ENCODE peak calls at places on chromosome 21, in eight cellular contexts. F, E, D, U, H, J, I and A are unnamed samples.

GRCh38 chr21:45551816-45552695 is 9.8 kb upstream of the SLC19A1 start:
- DNase-seq in I (no peak), H (peak; percentile 49), J (no peak), F (no peak), E (no peak), D (peak; percentile 63), U (no peak), A (peak; percentile 14)

GRCh38 chr21:31564439-31564838 is 95.1 kb upstream of the SOD1 start:
- DNase-seq in D (no peak), F (peak; percentile 33), I (no peak), E (no peak), H (no peak), U (no peak), J (no peak), A (no peak)

GRCh38 chr21:45306453-45306831 is 18.7 kb upstream of the POFUT2 start:
- DNase-seq in H (peak; percentile 35), I (no peak), E (no peak), D (peak; percentile 58), F (no peak), J (no peak), U (no peak), A (no peak)

GRCh38 chr21:42063578-42064521 is 7.3 kb upstream of the UMODL1 start:
- DNase-seq in F (peak; percentile 84), E (no peak), I (peak; percentile 58), D (no peak), J (no peak), U (peak; percentile 92), H (peak; percentile 66), A (peak; percentile 53)

GRCh38 chr21:18248171-18248570 is 3.5 kb downstream of the CHODL start:
- DNase-seq in J (no peak), I (no peak), E (no peak), H (no peak), F (no peak), U (no peak), D (no peak), A (no peak)

GRCh38 chr21:45336535-45336810 is 48.8 kb upstream of the POFUT2 start:
- DNase-seq in D (no peak), J (no peak), U (no peak), H (no peak), F (no peak), I (no peak), E (no peak), A (no peak)

GRCh38 chr21:31974454-31974985 is 101.7 kb downstream of the HUNK start:
- DNase-seq in E (no peak), H (no peak), U (peak; percentile 22), I (no peak), F (no peak), D (no peak), J (no peak), A (no peak)

GRCh38 chr21:42781981-42782722 is 97.2 kb downstream of the WDR4 start:
- DNase-seq in D (no peak), H (no peak), I (no peak), E (no peak), J (no peak), U (no peak), F (no peak), A (no peak)

GRCh38 chr21:42699196-42699595 is 45.8 kb downstream of the PDE9A start:
- DNase-seq in U (no peak), J (no peak), F (no peak), D (peak; percentile 49), E (no peak), H (no peak), I (no peak), A (no peak)

GRCh38 chr21:31500071-31500470 is 156.0 kb upstream of the TIAM1 start:
- DNase-seq in I (no peak), H (no peak), J (no peak), F (no peak), U (no peak), D (no peak), E (no peak), A (no peak)

GRCh38 chr21:31360717-31361116 is 16.7 kb upstream of the TIAM1 start:
- DNase-seq in E (no peak), J (no peak), H (no peak), D (no peak), I (no peak), F (peak; percentile 52), U (no peak), A (no peak)

GRCh38 chr21:32592929-32593502 is 7.7 kb upstream of the TCP10L start:
- DNase-seq in J (no peak), U (no peak), I (no peak), E (no peak), F (no peak), H (no peak), D (no peak), A (no peak)

GRCh38 chr21:46323227-46323709 is 402 bp downstream of the C21orf58 start:
- DNase-seq in D (no peak), E (no peak), F (no peak), I (no peak), U (peak; percentile 58), H (no peak), J (no peak), A (no peak)

DNA sequence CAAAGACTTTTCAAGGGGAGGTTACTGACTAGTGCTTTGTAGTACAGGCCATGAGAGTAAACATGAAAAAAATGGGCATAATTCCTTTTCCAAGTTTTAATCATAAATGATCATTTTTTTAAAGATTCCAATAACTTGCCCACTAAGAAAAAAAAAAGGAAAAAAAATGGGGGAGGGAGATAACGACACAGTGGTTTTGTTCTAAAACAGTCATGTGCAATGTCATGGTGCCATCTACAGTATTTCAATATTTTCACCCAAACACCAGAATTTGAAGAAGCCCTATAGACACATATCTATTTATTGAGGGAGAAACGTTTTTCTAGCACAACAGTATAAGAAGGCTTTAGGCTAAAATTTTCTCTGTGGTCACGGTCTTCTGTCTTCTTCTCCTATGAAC is 250.2 kb downstream of the LTN1 start:
- DNase-seq in I (no peak), H (no peak), D (no peak), J (no peak), E (no peak), U (no peak), F (peak; percentile 52), A (no peak)
- TF ChIP-seq CTCF in I (no peak), H (no peak), D (peak; percentile 36), J (peak; percentile 23), E (peak; percentile 38), U (peak; percentile 65), F (peak; percentile 25), A (no peak)

GRCh38 chr21:34946385-34947121 is 102.5 kb downstream of the RUNX1 start:
- DNase-seq in F (no peak), J (no peak), I (no peak), H (no peak), E (no peak), U (peak; percentile 42), D (no peak), A (no peak)
- TF ChIP-seq CTCF in F (no peak), J (no peak), I (no peak), H (no peak), E (no peak), U (peak; percentile 27), D (no peak), A (no peak)

DNA sequence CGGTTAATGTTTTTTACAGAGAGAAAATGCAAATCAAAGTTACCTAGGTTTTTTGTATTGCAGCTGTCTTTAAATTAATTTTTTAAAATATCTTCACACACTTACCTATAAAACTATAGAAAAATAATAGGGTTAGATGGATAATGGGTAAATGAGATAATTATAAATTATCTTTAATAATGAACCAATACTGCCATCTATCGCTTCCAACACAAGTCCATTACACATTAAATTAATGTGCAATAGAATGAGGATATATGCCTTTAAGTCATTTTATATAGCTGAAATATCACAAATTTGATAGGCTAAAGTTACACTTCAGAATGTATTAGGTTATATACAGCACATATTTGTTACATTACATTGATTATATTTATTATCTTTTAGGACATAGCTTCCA is 2212.8 kb downstream of the MRPL39 start:
- DNase-seq in H (no peak), E (no peak), F (no peak), J (no peak), D (no peak), U (no peak), I (no peak), A (no peak)
- TF ChIP-seq CTCF in H (no peak), E (no peak), F (no peak), J (no peak), D (no peak), U (no peak), I (no peak), A (no peak)

DNA sequence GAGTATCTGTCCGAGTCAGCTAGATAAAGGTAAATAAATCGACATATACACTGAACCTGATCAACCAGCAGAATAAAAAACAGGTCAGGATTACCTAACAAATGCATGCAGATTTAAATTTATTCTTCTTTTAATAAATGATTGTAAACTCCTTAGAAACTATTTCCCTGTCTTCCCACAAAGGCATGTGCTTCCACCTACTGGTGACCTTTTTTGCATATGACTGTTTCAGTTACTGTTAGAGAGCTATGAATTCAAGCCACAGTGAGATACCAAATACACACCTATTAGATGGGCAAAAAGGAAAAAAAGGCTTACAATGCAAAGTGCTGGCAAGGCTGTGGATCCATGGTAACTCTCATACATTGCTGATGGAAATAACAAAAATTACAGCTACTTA is 957.4 kb upstream of the NCAM2 start:
- DNase-seq in E (no peak), F (no peak), J (no peak), I (no peak), H (no peak), U (no peak), D (no peak), A (no peak)
- TF ChIP-seq CTCF in E (no peak), F (no peak), J (no peak), I (no peak), H (peak; percentile 29), U (no peak), D (no peak), A (no peak)

DNA sequence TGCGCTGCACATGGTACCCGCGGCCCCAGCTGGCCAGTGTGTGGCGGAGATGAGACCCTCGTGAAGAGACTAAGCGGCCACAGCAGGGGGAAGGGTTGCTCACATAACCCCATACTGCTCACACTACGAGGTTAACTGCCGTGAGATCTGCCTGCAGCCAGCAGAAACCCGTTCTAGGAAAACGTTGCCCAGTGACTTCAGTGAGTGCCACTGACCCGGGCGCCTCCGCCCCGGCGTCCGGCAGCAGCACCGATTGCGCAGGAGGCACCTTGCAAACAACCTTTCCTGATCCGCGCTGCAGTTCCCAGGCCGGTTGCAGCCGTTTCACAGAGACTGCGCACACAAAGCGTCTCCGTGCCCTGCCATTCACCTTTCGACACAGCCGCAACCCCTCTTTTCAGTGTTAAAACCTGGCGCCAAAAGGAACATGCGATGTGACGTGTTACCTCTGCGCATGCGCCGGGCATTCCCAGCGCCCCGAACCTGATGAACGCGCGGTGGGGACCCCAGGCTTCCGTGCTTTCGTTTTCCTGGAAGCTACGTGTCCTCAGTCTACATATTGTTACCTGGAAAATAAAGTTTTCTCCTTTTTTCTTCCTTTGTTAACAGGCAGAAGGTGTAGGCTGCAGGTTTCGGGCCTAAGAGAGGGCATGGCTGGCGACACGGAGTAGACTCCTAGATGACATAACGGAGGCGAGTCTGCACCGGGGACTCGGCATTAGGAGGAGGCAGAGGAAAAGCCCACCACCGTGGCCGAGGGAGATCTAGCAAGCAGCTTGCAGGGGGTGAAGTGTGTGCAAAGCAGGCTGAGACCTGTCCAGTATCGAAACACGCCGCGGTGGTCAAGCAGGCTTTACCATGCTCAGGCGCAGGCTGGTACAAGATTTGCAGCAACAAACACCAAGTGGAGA is 8.9 kb downstream of the VPS26C start:
- DNase-seq in E (peak; percentile 10), D (peak; percentile 87), J (peak; percentile 31), F (peak; percentile 72), U (no peak), I (peak; percentile 87), H (peak; percentile 73), A (peak; percentile 63)
- TF ChIP-seq CTCF in E (no peak), D (no peak), J (no peak), F (no peak), U (no peak), I (no peak), H (no peak), A (no peak)